ENCODE peak calls at places on chromosomes 13 and 19, in five cellular contexts. X is Calu3, I is endothelial cell of umbilical vein, N is pancreas, F is H1. K is an unnamed sample.

GRCh38 chr13:94708971-94709614 is 3.3 kb downstream of the SOX21 start:
- DNase-seq in X (no peak), I (no peak), N (no peak), F (no peak), K (no peak)

GRCh38 chr19:8340341-8341096 is 2.5 kb downstream of the KANK3 start:
- DNase-seq in X (no peak), I (peak), N (no peak), F (peak), K (no peak)

GRCh38 chr19:18433039-18433691 is 4.8 kb downstream of the ISYNA1 start:
- DNase-seq in X (no peak), I (no peak), N (no peak), F (peak), K (no peak)

GRCh38 chr13:28001049-28001448 is 12.6 kb upstream of the URAD start:
- DNase-seq in X (no peak), I (no peak), N (no peak), F (no peak), K (no peak)

GRCh38 chr19:18644144-18645034 is 7.6 kb downstream of the KLHL26 start:
- DNase-seq in X (no peak), I (no peak), N (no peak), F (no peak), K (no peak)

GRCh38 chr13:99829593-99830239 is 141.9 kb downstream of the ZIC5 start:
- DNase-seq in X (no peak), I (no peak), N (no peak), F (no peak), K (no peak)

GRCh38 chr19:31329819-31330218 is 19.4 kb downstream of the TSHZ3 start:
- DNase-seq in X (no peak), I (peak), N (no peak), F (no peak), K (no peak)

GRCh38 chr19:56333506-56333905 is 18.9 kb upstream of the ZSCAN5A start:
- DNase-seq in X (peak), I (peak), N (no peak), F (peak), K (peak)

GRCh38 chr13:26132756-26133155 is 80.9 kb upstream of the SHISA2 start:
- DNase-seq in X (no peak), I (peak), N (no peak), F (no peak), K (peak)

GRCh38 chr19:47598407-47599349 is 10.3 kb upstream of the BICRA start:
- DNase-seq in X (peak), I (peak), N (no peak), F (peak), K (peak)

GRCh38 chr13:112702983-112703379 is 13.1 kb downstream of the ATP11A start:
- DNase-seq in X (no peak), I (no peak), N (no peak), F (no peak), K (no peak)

GRCh38 chr19:52200044-52200443 is 10.2 kb downstream of the PPP2R1A start:
- DNase-seq in X (no peak), I (peak), N (no peak), F (no peak), K (peak)

GRCh38 chr19:703651-704446 is 4.9 kb upstream of the PALM start:
- DNase-seq in X (peak), I (peak), N (peak), F (peak), K (peak)

GRCh38 chr13:46134961-46135522 is 30.2 kb upstream of the CPB2 start:
- DNase-seq in X (peak), I (no peak), N (no peak), F (no peak), K (no peak)

GRCh38 chr19:30745476-30745985 is 373.3 kb downstream of the ZNF536 start:
- DNase-seq in X (no peak), I (no peak), N (no peak), F (no peak), K (no peak)

GRCh38 chr19:8455018-8455417 is 10.2 kb downstream of the HNRNPM start:
- DNase-seq in X (no peak), I (no peak), N (no peak), F (no peak), K (no peak)

GRCh38 chr19:58332697-58333096 is 5.9 kb downstream of the ZSCAN22 start:
- DNase-seq in X (no peak), I (no peak), N (no peak), F (no peak), K (no peak)

GRCh38 chr13:114143806-114144605 is 11.6 kb upstream of the RASA3 start:
- DNase-seq in X (no peak), I (no peak), N (peak), F (peak), K (no peak)

GRCh38 chr19:5547881-5548280 is 19.9 kb downstream of the TINCR start:
- DNase-seq in X (peak), I (peak), N (no peak), F (peak), K (peak)

GRCh38 chr13:34464011-34464410 is 478.1 kb upstream of the NBEA start:
- DNase-seq in X (no peak), I (no peak), N (no peak), F (no peak), K (no peak)

GRCh38 chr19:47619763-47620162 is 10.8 kb downstream of the BICRA start:
- DNase-seq in X (no peak), I (no peak), N (no peak), F (no peak), K (peak)

GRCh38 chr13:26709461-26709860 is 51.1 kb downstream of the GPR12 start:
- DNase-seq in X (no peak), I (no peak), N (no peak), F (no peak), K (no peak)

GRCh38 chr13:114019367-114019766 is 45.5 kb upstream of the C13orf46 start:
- DNase-seq in X (no peak), I (no peak), N (no peak), F (no peak), K (no peak)

GRCh38 chr13:108322206-108322824 is 52.8 kb downstream of the TNFSF13B start:
- DNase-seq in X (no peak), I (peak), N (no peak), F (no peak), K (peak)

GRCh38 chr19:8654591-8655339 is 24.3 kb downstream of the NFILZ start:
- DNase-seq in X (peak), I (peak), N (peak), F (peak), K (peak)

GRCh38 chr13:109677206-109677605 is 109.2 kb downstream of the IRS2 start:
- DNase-seq in X (no peak), I (no peak), N (no peak), F (no peak), K (no peak)

GRCh38 chr19:2254052-2254872 is 2.0 kb downstream of the JSRP1 start:
- DNase-seq in X (no peak), I (peak), N (peak), F (peak), K (no peak)
- TF ChIP-seq CTCF in X (no peak), I (peak), N (no peak), F (peak), K (no peak)

GRCh38 chr19:38034153-38034835 is 127.3 kb downstream of the SIPA1L3 start:
- DNase-seq in X (no peak), I (no peak), N (no peak), F (no peak), K (no peak)
- TF ChIP-seq CTCF in X (no peak), I (no peak), N (no peak), F (no peak), K (no peak)

GRCh38 chr19:13037161-13037560 is 41.9 kb downstream of the NFIX start:
- DNase-seq in X (no peak), I (peak), N (no peak), F (no peak), K (peak)

GRCh38 chr19:13035820-13036365 is 40.6 kb downstream of the NFIX start:
- DNase-seq in X (no peak), I (no peak), N (no peak), F (no peak), K (no peak)

GRCh38 chr19:13037718-13038117 is 42.4 kb downstream of the NFIX start:
- DNase-seq in X (no peak), I (no peak), N (no peak), F (no peak), K (no peak)

GRCh38 chr19:13034636-13035035 is 39.4 kb downstream of the NFIX start:
- DNase-seq in X (no peak), I (no peak), N (no peak), F (no peak), K (no peak)

DNA sequence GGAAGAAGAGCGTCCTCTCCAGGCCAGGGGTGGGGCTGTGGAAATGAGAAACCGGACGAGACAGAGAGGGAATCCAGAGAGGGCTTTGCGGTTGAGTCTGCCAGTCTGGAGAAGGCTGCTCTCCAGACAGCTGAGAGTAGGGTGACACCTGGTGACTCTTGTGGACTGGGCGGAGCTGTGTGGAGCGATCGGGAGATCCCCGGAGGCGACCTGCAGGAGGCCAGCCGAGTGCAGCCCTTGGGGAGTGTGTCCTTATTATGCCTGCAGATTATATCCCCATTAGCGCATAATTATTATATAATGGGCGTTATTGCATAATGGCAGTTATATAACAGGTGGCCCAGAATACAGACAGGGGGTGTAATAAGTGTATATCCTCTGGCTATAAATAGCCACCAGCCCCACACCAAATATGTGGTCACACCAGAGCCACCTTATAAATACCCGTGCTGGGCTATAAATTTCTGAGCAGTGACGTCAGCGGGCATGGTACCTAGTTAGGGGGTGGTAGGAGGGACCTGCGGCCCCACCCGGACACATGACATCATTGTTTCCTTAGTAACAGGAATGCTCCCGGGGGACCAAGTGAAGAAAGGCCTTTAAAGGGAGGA is 41.2 kb downstream of the NFIX start:
- DNase-seq in X (peak), I (no peak), N (no peak), F (no peak), K (peak)
- TF ChIP-seq CTCF in X (no peak), I (no peak), N (no peak), F (no peak), K (peak)

GRCh38 chr13:50911051-50911690 is 1.6 kb downstream of the RNASEH2B start:
- DNase-seq in X (no peak), I (peak), N (no peak), F (no peak), K (no peak)

GRCh38 chr13:50911937-50912624 is 2.5 kb downstream of the RNASEH2B start:
- DNase-seq in X (peak), I (peak), N (peak), F (peak), K (peak)

GRCh38 chr13:50909605-50910482 is at the start of gene RNASEH2B:
- DNase-seq in X (peak), I (peak), N (peak), F (peak), K (peak)

GRCh38 chr13:50908371-50908770 is 1.2 kb upstream of the RNASEH2B start:
- DNase-seq in X (no peak), I (no peak), N (no peak), F (no peak), K (no peak)

GRCh38 chr13:50910483-50910805 is 853 bp downstream of the RNASEH2B start:
- DNase-seq in X (peak), I (peak), N (no peak), F (peak), K (peak)
- TF ChIP-seq CTCF in X (no peak), I (no peak), N (no peak), F (no peak), K (no peak)

DNA sequence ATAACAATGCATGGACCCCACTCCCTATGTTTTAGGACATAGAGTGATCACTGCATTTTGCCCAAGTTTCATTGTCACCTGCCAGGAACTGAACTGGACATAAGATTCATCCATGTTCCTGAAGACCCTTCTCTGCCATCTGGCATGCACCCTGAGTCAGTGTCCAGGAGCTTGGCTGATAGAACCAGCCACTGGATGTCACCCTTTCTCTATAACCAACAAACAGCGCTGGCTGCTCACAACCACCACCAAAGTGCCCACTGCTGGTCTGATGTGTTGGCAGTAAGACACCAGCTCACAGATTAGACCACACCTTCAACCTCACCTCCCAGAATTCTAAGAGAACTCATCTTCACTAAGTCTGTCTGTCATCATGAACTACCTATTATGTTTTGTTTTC is 333.4 kb downstream of the ITGBL1 start:
- DNase-seq in X (peak), I (no peak), N (peak), F (peak), K (peak)
- TF ChIP-seq CTCF in X (no peak), I (no peak), N (no peak), F (peak), K (peak)

GRCh38 chr13:44652223-44652622 is 76.1 kb upstream of the TSC22D1 start:
- DNase-seq in X (no peak), I (no peak), N (no peak), F (no peak), K (no peak)
- TF ChIP-seq CTCF in X (no peak), I (no peak), N (no peak), F (no peak), K (no peak)

DNA sequence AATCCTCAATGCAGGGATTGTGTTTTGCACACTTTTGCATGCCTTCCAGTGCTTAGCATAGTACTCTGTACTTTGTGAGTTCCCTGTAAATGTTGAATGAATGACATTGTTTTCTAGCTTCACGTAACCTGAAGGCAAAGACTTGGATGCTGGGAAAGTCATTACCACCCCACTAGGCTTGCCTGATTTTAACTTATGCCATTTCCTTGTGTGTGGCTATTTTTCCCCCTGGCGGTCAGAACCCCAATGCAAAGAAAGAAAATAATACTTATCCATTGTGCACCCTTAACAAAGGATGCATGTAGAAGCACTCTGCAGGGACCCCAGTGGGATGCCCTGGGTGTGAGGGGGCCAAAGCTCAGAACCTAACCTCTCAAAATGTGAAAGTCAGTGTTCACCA is 1.2 kb upstream of the ENOX1 start:
- DNase-seq in X (peak), I (peak), N (no peak), F (no peak), K (peak)
- TF ChIP-seq CTCF in X (peak), I (peak), N (no peak), F (peak), K (peak)